ENCODE peak calls at places on chromosomes 7 and 10, in ten cellular contexts. Z, W, G, J, A, X, H, K, E and U are unnamed samples.
A peak's percentile ranks its signal among the peaks of the same experiment; 100 is the strongest.

GRCh38 chr7:78264105-78264504 is 465.5 kb downstream of the PHTF2 start:
- DNase-seq in K (no peak), E (no peak), Z (no peak), W (no peak), A (no peak), G (no peak), H (no peak), X (no peak), J (no peak), U (no peak)

GRCh38 chr10:118504044-118504944 is 91.2 kb downstream of the PRLHR start:
- DNase-seq in K (no peak), G (no peak), Z (peak; percentile 68), J (peak; percentile 27), A (no peak), E (no peak), W (peak; percentile 95), H (no peak), X (no peak), U (peak; percentile 50)

GRCh38 chr7:128099204-128099671 is 68.0 kb upstream of the LRRC4 start:
- DNase-seq in A (no peak), J (no peak), K (no peak), H (no peak), G (no peak), W (peak; percentile 64), Z (peak; percentile 24), X (no peak), E (no peak), U (no peak)

GRCh38 chr10:29588640-29589421 is 45.9 kb downstream of the SVIL start:
- DNase-seq in E (no peak), X (no peak), A (peak; percentile 8), W (no peak), H (no peak), Z (peak; percentile 71), K (no peak), G (no peak), J (peak; percentile 35), U (no peak)

GRCh38 chr10:36717118-36717517 is 408.3 kb upstream of the ANKRD30A start:
- DNase-seq in E (no peak), W (no peak), Z (no peak), X (no peak), K (no peak), J (no peak), H (no peak), G (no peak), A (no peak), U (no peak)

GRCh38 chr7:90626011-90626410 is 29.9 kb downstream of the CDK14 start:
- DNase-seq in X (no peak), Z (peak; percentile 30), H (no peak), J (peak; percentile 29), A (no peak), W (peak; percentile 47), K (no peak), G (no peak), E (no peak), U (no peak)

GRCh38 chr10:26799342-26799741 is 61.4 kb downstream of the ABI1 start:
- DNase-seq in X (no peak), W (no peak), Z (no peak), K (no peak), A (peak; percentile 80), E (no peak), J (no peak), G (no peak), H (no peak), U (no peak)

GRCh38 chr10:4506087-4506486 is 319.9 kb upstream of the AKR1E2 start:
- DNase-seq in X (no peak), J (peak; percentile 11), E (no peak), Z (peak; percentile 15), W (no peak), A (no peak), G (no peak), K (no peak), H (no peak), U (no peak)